ENCODE peak calls at places on chromosome 3, in nine cellular contexts. One of them, this sample, is unnamed.

GRCh38 chr3:134802428-134803050 is 7.5 kb downstream of the EPHB1 start:
- DNase-seq in WTC11: no peak
- DNase-seq in A549: no peak
- DNase-seq in effector memory CD4-positive, alpha-beta T cell: no peak
- DNase-seq in CD8-positive, alpha-beta memory T cell: no peak
- DNase-seq in AG09319: no peak
- DNase-seq in stimulated activated CD4-positive, alpha-beta T cell treated with anti-CD3 and anti-CD28 coated beads, Interleukin-2, amount 100 ng/mL, for 24 hours: no peak
- DNase-seq in MCF 10A: no peak
- DNase-seq in HTR-8/SVneo: no peak
- DNase-seq in this sample: no peak

GRCh38 chr3:107992976-107993684 is 97.7 kb downstream of the CD47 start:
- DNase-seq in WTC11: no peak
- DNase-seq in stimulated activated CD4-positive, alpha-beta T cell treated with anti-CD3 and anti-CD28 coated beads, Interleukin-2, amount 100 ng/mL, for 24 hours: no peak
- DNase-seq in HTR-8/SVneo: peak; percentile 9
- DNase-seq in CD8-positive, alpha-beta memory T cell: no peak
- DNase-seq in A549: peak; percentile 7
- DNase-seq in AG09319: no peak
- DNase-seq in effector memory CD4-positive, alpha-beta T cell: no peak
- DNase-seq in MCF 10A: peak; percentile 36
- DNase-seq in this sample: no peak

GRCh38 chr3:105281989-105282388 is 84.7 kb upstream of the ALCAM start:
- DNase-seq in HTR-8/SVneo: no peak
- DNase-seq in A549: no peak
- DNase-seq in effector memory CD4-positive, alpha-beta T cell: no peak
- DNase-seq in WTC11: no peak
- DNase-seq in CD8-positive, alpha-beta memory T cell: no peak
- DNase-seq in stimulated activated CD4-positive, alpha-beta T cell treated with anti-CD3 and anti-CD28 coated beads, Interleukin-2, amount 100 ng/mL, for 24 hours: no peak
- DNase-seq in MCF 10A: no peak
- DNase-seq in AG09319: no peak
- DNase-seq in this sample: no peak

GRCh38 chr3:63674586-63674985 is 22.1 kb downstream of the SNTN start:
- DNase-seq in A549: no peak
- DNase-seq in MCF 10A: no peak
- DNase-seq in HTR-8/SVneo: no peak
- DNase-seq in AG09319: no peak
- DNase-seq in CD8-positive, alpha-beta memory T cell: no peak
- DNase-seq in stimulated activated CD4-positive, alpha-beta T cell treated with anti-CD3 and anti-CD28 coated beads, Interleukin-2, amount 100 ng/mL, for 24 hours: no peak
- DNase-seq in effector memory CD4-positive, alpha-beta T cell: no peak
- DNase-seq in WTC11: no peak
- DNase-seq in this sample: no peak

GRCh38 chr3:108603689-108604088 is 14.2 kb downstream of the DZIP3 start:
- DNase-seq in effector memory CD4-positive, alpha-beta T cell: no peak
- DNase-seq in CD8-positive, alpha-beta memory T cell: peak; percentile 45
- DNase-seq in WTC11: no peak
- DNase-seq in MCF 10A: no peak
- DNase-seq in HTR-8/SVneo: no peak
- DNase-seq in A549: no peak
- DNase-seq in AG09319: no peak
- DNase-seq in stimulated activated CD4-positive, alpha-beta T cell treated with anti-CD3 and anti-CD28 coated beads, Interleukin-2, amount 100 ng/mL, for 24 hours: no peak
- DNase-seq in this sample: no peak

GRCh38 chr3:100606894-100607512 is 2.4 kb upstream of the ADGRG7 start:
- DNase-seq in A549: peak; percentile 18
- DNase-seq in effector memory CD4-positive, alpha-beta T cell: no peak
- DNase-seq in HTR-8/SVneo: no peak
- DNase-seq in stimulated activated CD4-positive, alpha-beta T cell treated with anti-CD3 and anti-CD28 coated beads, Interleukin-2, amount 100 ng/mL, for 24 hours: no peak
- DNase-seq in CD8-positive, alpha-beta memory T cell: no peak
- DNase-seq in AG09319: no peak
- DNase-seq in WTC11: no peak
- DNase-seq in MCF 10A: no peak
- DNase-seq in this sample: no peak

GRCh38 chr3:30370681-30371271 is 235.6 kb upstream of the TGFBR2 start:
- DNase-seq in effector memory CD4-positive, alpha-beta T cell: no peak
- DNase-seq in CD8-positive, alpha-beta memory T cell: no peak
- DNase-seq in WTC11: no peak
- DNase-seq in A549: peak; percentile 85
- DNase-seq in AG09319: no peak
- DNase-seq in stimulated activated CD4-positive, alpha-beta T cell treated with anti-CD3 and anti-CD28 coated beads, Interleukin-2, amount 100 ng/mL, for 24 hours: no peak
- DNase-seq in MCF 10A: no peak
- DNase-seq in HTR-8/SVneo: no peak
- DNase-seq in this sample: peak; percentile 71

GRCh38 chr3:122977645-122978466 is 49.7 kb downstream of the SEMA5B start:
- DNase-seq in effector memory CD4-positive, alpha-beta T cell: no peak
- DNase-seq in WTC11: peak; percentile 39
- DNase-seq in HTR-8/SVneo: peak; percentile 91
- DNase-seq in MCF 10A: peak; percentile 65
- DNase-seq in AG09319: no peak
- DNase-seq in stimulated activated CD4-positive, alpha-beta T cell treated with anti-CD3 and anti-CD28 coated beads, Interleukin-2, amount 100 ng/mL, for 24 hours: no peak
- DNase-seq in CD8-positive, alpha-beta memory T cell: no peak
- DNase-seq in A549: peak; percentile 10
- DNase-seq in this sample: peak; percentile 71

GRCh38 chr3:119145500-119146167 is at the start of gene TEX55:
- DNase-seq in HTR-8/SVneo: peak; percentile 64
- DNase-seq in WTC11: no peak
- DNase-seq in AG09319: peak; percentile 11
- DNase-seq in MCF 10A: peak; percentile 62
- DNase-seq in stimulated activated CD4-positive, alpha-beta T cell treated with anti-CD3 and anti-CD28 coated beads, Interleukin-2, amount 100 ng/mL, for 24 hours: no peak
- DNase-seq in effector memory CD4-positive, alpha-beta T cell: no peak
- DNase-seq in CD8-positive, alpha-beta memory T cell: peak; percentile 21
- DNase-seq in A549: peak; percentile 77
- DNase-seq in this sample: peak; percentile 23

GRCh38 chr3:185807455-185808068 is 17.3 kb downstream of the IGF2BP2 start:
- DNase-seq in CD8-positive, alpha-beta memory T cell: no peak
- DNase-seq in AG09319: no peak
- DNase-seq in effector memory CD4-positive, alpha-beta T cell: no peak
- DNase-seq in WTC11: no peak
- DNase-seq in A549: peak; percentile 33
- DNase-seq in MCF 10A: peak; percentile 81
- DNase-seq in stimulated activated CD4-positive, alpha-beta T cell treated with anti-CD3 and anti-CD28 coated beads, Interleukin-2, amount 100 ng/mL, for 24 hours: no peak
- DNase-seq in HTR-8/SVneo: no peak
- DNase-seq in this sample: peak; percentile 98

GRCh38 chr3:69354948-69355347 is 30.9 kb downstream of the FRMD4B start:
- DNase-seq in stimulated activated CD4-positive, alpha-beta T cell treated with anti-CD3 and anti-CD28 coated beads, Interleukin-2, amount 100 ng/mL, for 24 hours: no peak
- DNase-seq in AG09319: no peak
- DNase-seq in effector memory CD4-positive, alpha-beta T cell: no peak
- DNase-seq in HTR-8/SVneo: no peak
- DNase-seq in CD8-positive, alpha-beta memory T cell: no peak
- DNase-seq in A549: no peak
- DNase-seq in MCF 10A: peak; percentile 38
- DNase-seq in WTC11: no peak
- DNase-seq in this sample: no peak

GRCh38 chr3:73419993-73420392 is 204.7 kb downstream of the PDZRN3 start:
- DNase-seq in A549: no peak
- DNase-seq in stimulated activated CD4-positive, alpha-beta T cell treated with anti-CD3 and anti-CD28 coated beads, Interleukin-2, amount 100 ng/mL, for 24 hours: no peak
- DNase-seq in HTR-8/SVneo: no peak
- DNase-seq in AG09319: no peak
- DNase-seq in effector memory CD4-positive, alpha-beta T cell: no peak
- DNase-seq in WTC11: no peak
- DNase-seq in CD8-positive, alpha-beta memory T cell: no peak
- DNase-seq in MCF 10A: no peak
- DNase-seq in this sample: no peak

GRCh38 chr3:151230644-151231043 is 27.6 kb upstream of the GPR171 start:
- DNase-seq in HTR-8/SVneo: no peak
- DNase-seq in A549: no peak
- DNase-seq in MCF 10A: no peak
- DNase-seq in WTC11: no peak
- DNase-seq in stimulated activated CD4-positive, alpha-beta T cell treated with anti-CD3 and anti-CD28 coated beads, Interleukin-2, amount 100 ng/mL, for 24 hours: no peak
- DNase-seq in CD8-positive, alpha-beta memory T cell: no peak
- DNase-seq in effector memory CD4-positive, alpha-beta T cell: no peak
- DNase-seq in AG09319: no peak
- DNase-seq in this sample: no peak

GRCh38 chr3:185822221-185822956 is 2.5 kb downstream of the IGF2BP2 start:
- DNase-seq in MCF 10A: peak; percentile 76
- DNase-seq in A549: no peak
- DNase-seq in WTC11: no peak
- DNase-seq in CD8-positive, alpha-beta memory T cell: no peak
- DNase-seq in AG09319: no peak
- DNase-seq in effector memory CD4-positive, alpha-beta T cell: no peak
- DNase-seq in stimulated activated CD4-positive, alpha-beta T cell treated with anti-CD3 and anti-CD28 coated beads, Interleukin-2, amount 100 ng/mL, for 24 hours: no peak
- DNase-seq in HTR-8/SVneo: no peak
- DNase-seq in this sample: peak; percentile 68

GRCh38 chr3:194817592-194818325 is 132.1 kb downstream of the FAM43A start:
- DNase-seq in CD8-positive, alpha-beta memory T cell: no peak
- DNase-seq in stimulated activated CD4-positive, alpha-beta T cell treated with anti-CD3 and anti-CD28 coated beads, Interleukin-2, amount 100 ng/mL, for 24 hours: no peak
- DNase-seq in A549: no peak
- DNase-seq in AG09319: no peak
- DNase-seq in HTR-8/SVneo: no peak
- DNase-seq in MCF 10A: no peak
- DNase-seq in WTC11: no peak
- DNase-seq in effector memory CD4-positive, alpha-beta T cell: no peak
- DNase-seq in this sample: no peak

GRCh38 chr3:146072061-146072460 is 88.9 kb downstream of the PLOD2 start:
- DNase-seq in AG09319: no peak
- DNase-seq in effector memory CD4-positive, alpha-beta T cell: no peak
- DNase-seq in CD8-positive, alpha-beta memory T cell: no peak
- DNase-seq in stimulated activated CD4-positive, alpha-beta T cell treated with anti-CD3 and anti-CD28 coated beads, Interleukin-2, amount 100 ng/mL, for 24 hours: no peak
- DNase-seq in HTR-8/SVneo: no peak
- DNase-seq in WTC11: no peak
- DNase-seq in MCF 10A: no peak
- DNase-seq in A549: no peak
- DNase-seq in this sample: no peak

GRCh38 chr3:122942937-122943827 is 84.4 kb downstream of the SEMA5B start:
- DNase-seq in A549: peak; percentile 64
- DNase-seq in AG09319: peak; percentile 5
- DNase-seq in stimulated activated CD4-positive, alpha-beta T cell treated with anti-CD3 and anti-CD28 coated beads, Interleukin-2, amount 100 ng/mL, for 24 hours: peak; percentile 67
- DNase-seq in WTC11: peak; percentile 91
- DNase-seq in CD8-positive, alpha-beta memory T cell: no peak
- DNase-seq in HTR-8/SVneo: peak; percentile 87
- DNase-seq in MCF 10A: peak; percentile 80
- DNase-seq in effector memory CD4-positive, alpha-beta T cell: no peak
- DNase-seq in this sample: peak; percentile 39

This sample was measured in astrocyte of the spinal cord.